ENCODE peak calls at places on chromosome 3, in eight cellular contexts. Y, X, V, T, O, N, P and D are unnamed samples.

GRCh38 chr3:101935081-101935480 is 85.8 kb downstream of the NFKBIZ start:
- DNase-seq in P (no peak), T (no peak), V (no peak), O (no peak), N (no peak), Y (no peak), X (no peak), D (no peak)

GRCh38 chr3:151309566-151309965 is 7.1 kb downstream of the GPR87 start:
- DNase-seq in P (no peak), T (no peak), O (no peak), N (no peak), X (no peak), Y (no peak), V (no peak), D (no peak)

GRCh38 chr3:29516164-29516563 is 235.3 kb downstream of the RBMS3 start:
- DNase-seq in X (no peak), Y (no peak), O (no peak), T (no peak), V (no peak), N (no peak), P (no peak), D (no peak)

GRCh38 chr3:169236662-169237174 is 426.8 kb downstream of the MECOM start:
- DNase-seq in Y (no peak), O (no peak), P (peak; percentile 4), T (no peak), V (no peak), N (no peak), X (no peak), D (no peak)

GRCh38 chr3:171173732-171174131 is 147.2 kb upstream of the SLC2A2 start:
- DNase-seq in V (no peak), Y (no peak), P (no peak), O (no peak), X (no peak), T (no peak), N (peak; percentile 76), D (no peak)

GRCh38 chr3:143831208-143831607 is 17.1 kb downstream of the SLC9A9 start:
- DNase-seq in Y (no peak), X (no peak), O (peak; percentile 35), P (peak; percentile 59), N (no peak), V (no peak), T (no peak), D (peak; percentile 48)

GRCh38 chr3:30293621-30294240 is 312.7 kb upstream of the TGFBR2 start:
- DNase-seq in T (no peak), X (no peak), O (no peak), P (no peak), Y (no peak), N (no peak), V (no peak), D (no peak)

GRCh38 chr3:28347374-28348285 is 891 bp upstream of the ZCWPW2 start:
- DNase-seq in N (no peak), Y (peak; percentile 4), X (no peak), T (no peak), O (peak; percentile 44), V (peak; percentile 0), P (peak; percentile 65), D (peak; percentile 89)

GRCh38 chr3:18812316-18812715 is 336.0 kb upstream of the KCNH8 start:
- DNase-seq in X (no peak), V (peak; percentile 0), Y (no peak), O (peak; percentile 0), P (no peak), N (no peak), T (peak; percentile 67), D (peak; percentile 88)

GRCh38 chr3:87191175-87191574 is 35.9 kb upstream of the CHMP2B start:
- DNase-seq in N (no peak), O (no peak), Y (no peak), T (no peak), V (no peak), X (no peak), P (no peak), D (no peak)

GRCh38 chr3:88195951-88196434 is 46.2 kb downstream of the C3orf38 start:
- DNase-seq in N (no peak), T (no peak), V (peak; percentile 26), P (peak; percentile 56), O (peak; percentile 15), Y (no peak), X (peak; percentile 5), D (peak; percentile 55)

GRCh38 chr3:188646592-188646991 is 492.6 kb downstream of the LPP start:
- DNase-seq in P (peak; percentile 26), X (no peak), O (no peak), T (no peak), Y (no peak), N (no peak), V (no peak), D (peak; percentile 56)

GRCh38 chr3:62159693-62160092 is 213.7 kb downstream of the FEZF2 start:
- DNase-seq in N (peak; percentile 81), O (no peak), P (peak; percentile 52), V (no peak), X (no peak), T (no peak), Y (no peak), D (peak; percentile 95)

GRCh38 chr3:23807161-23808015 is 1.6 kb downstream of the UBE2E1 start:
- DNase-seq in Y (no peak), V (peak; percentile 11), N (no peak), T (no peak), O (peak; percentile 37), P (peak; percentile 51), X (peak; percentile 20), D (peak; percentile 49)

GRCh38 chr3:15303728-15304127 is 28.7 kb downstream of the SH3BP5 start:
- DNase-seq in X (no peak), Y (no peak), V (no peak), O (no peak), P (no peak), N (no peak), T (no peak), D (no peak)

GRCh38 chr3:186382217-186382885 is 20.3 kb upstream of the DGKG start:
- DNase-seq in O (no peak), P (no peak), X (no peak), V (no peak), N (no peak), Y (no peak), T (no peak), D (no peak)

GRCh38 chr3:182962162-182962561 is 18.2 kb downstream of the DCUN1D1 start:
- DNase-seq in O (no peak), P (no peak), Y (no peak), X (no peak), T (no peak), N (no peak), V (no peak), D (no peak)

GRCh38 chr3:69130689-69131088 is 8.3 kb upstream of the LMOD3 start:
- DNase-seq in O (no peak), X (no peak), T (no peak), P (no peak), N (no peak), Y (no peak), V (no peak), D (no peak)

GRCh38 chr3:35899245-35899644 is 259.9 kb downstream of the ARPP21 start:
- DNase-seq in T (no peak), V (no peak), N (no peak), Y (no peak), X (no peak), O (no peak), P (no peak), D (no peak)

GRCh38 chr3:123395235-123395634 is 53.7 kb downstream of the ADCY5 start:
- DNase-seq in Y (no peak), T (no peak), O (no peak), V (no peak), N (no peak), X (no peak), P (no peak), D (no peak)

GRCh38 chr3:159322322-159322939 is 520.6 kb downstream of the MFSD1 start:
- DNase-seq in V (peak; percentile 23), N (no peak), X (peak; percentile 27), P (peak; percentile 20), T (no peak), O (peak; percentile 38), Y (peak; percentile 9), D (peak; percentile 28)

GRCh38 chr3:187591051-187591450 is 79.1 kb downstream of the SST start:
- DNase-seq in Y (no peak), P (no peak), O (no peak), X (no peak), N (no peak), V (no peak), T (no peak), D (no peak)

GRCh38 chr3:98326036-98326435 is 27.6 kb upstream of the OR5K4 start:
- DNase-seq in N (no peak), X (no peak), T (no peak), V (no peak), O (no peak), Y (no peak), P (no peak), D (no peak)

GRCh38 chr3:160134454-160134853 is 90.8 kb upstream of the C3orf80 start:
- DNase-seq in Y (no peak), V (peak; percentile 23), N (no peak), O (no peak), X (no peak), T (no peak), P (no peak), D (no peak)

GRCh38 chr3:53773586-53774368 is 72.4 kb downstream of the CHDH start:
- DNase-seq in X (no peak), Y (no peak), O (peak; percentile 67), T (no peak), V (no peak), P (peak; percentile 89), N (no peak), D (peak; percentile 76)

GRCh38 chr3:149977391-149977790 is 6.7 kb upstream of the PFN2 start:
- DNase-seq in O (peak; percentile 57), N (no peak), X (no peak), P (no peak), T (no peak), V (no peak), Y (no peak), D (peak; percentile 48)

GRCh38 chr3:108292905-108293328 is 3.4 kb upstream of the HHLA2 start:
- DNase-seq in Y (no peak), V (no peak), X (no peak), T (no peak), N (no peak), P (no peak), O (no peak), D (no peak)

GRCh38 chr3:54967586-54968244 is 39.9 kb upstream of the LRTM1 start:
- DNase-seq in X (no peak), Y (no peak), T (no peak), O (peak; percentile 70), V (no peak), P (peak; percentile 90), N (no peak), D (peak; percentile 46)

GRCh38 chr3:42601898-42602581 is 1.6 kb downstream of the NKTR start:
- DNase-seq in Y (no peak), N (no peak), X (no peak), V (no peak), P (peak; percentile 22), T (no peak), O (no peak), D (no peak)

GRCh38 chr3:157175678-157176077 is 15.7 kb upstream of the CCNL1 start:
- DNase-seq in T (no peak), V (peak; percentile 23), Y (peak; percentile 45), O (no peak), N (peak; percentile 56), X (no peak), P (no peak), D (no peak)

GRCh38 chr3:49839193-49839809 is 17.1 kb downstream of the TRAIP start:
- DNase-seq in N (peak; percentile 87), P (peak; percentile 74), V (peak; percentile 62), Y (peak; percentile 51), T (no peak), O (peak; percentile 70), X (peak; percentile 41), D (peak; percentile 90)